ENCODE peak calls at places on chromosome 20, in five cellular contexts. S is stomach, W is HL-60, Y is spleen, N is suprapubic skin. V is an unnamed sample.

GRCh38 chr20:47453167-47453782 is 48.4 kb upstream of the NCOA3 start:
- DNase-seq in S (no peak), W (peak), Y (no peak), N (no peak), V (no peak)

GRCh38 chr20:39857188-39857587 is 831.8 kb downstream of the MAFB start:
- DNase-seq in S (no peak), W (no peak), Y (no peak), N (no peak), V (no peak)

GRCh38 chr20:48739395-48740268 is 88.2 kb downstream of the PREX1 start:
- DNase-seq in S (no peak), W (peak), Y (no peak), N (no peak), V (no peak)

GRCh38 chr20:16394784-16395183 is 178.5 kb downstream of the KIF16B start:
- DNase-seq in S (no peak), W (no peak), Y (no peak), N (no peak), V (no peak)

GRCh38 chr20:33725607-33726264 is 5.6 kb upstream of the PXMP4 start:
- DNase-seq in S (no peak), W (no peak), Y (no peak), N (no peak), V (no peak)

GRCh38 chr20:60046011-60046413 is 87.8 kb downstream of the CDH26 start:
- DNase-seq in S (no peak), W (peak), Y (no peak), N (no peak), V (no peak)

GRCh38 chr20:45070932-45071632 is 29.8 kb downstream of the KCNS1 start:
- DNase-seq in S (no peak), W (no peak), Y (no peak), N (no peak), V (no peak)

GRCh38 chr20:23517719-23518118 is 26.8 kb downstream of the CST8 start:
- DNase-seq in S (no peak), W (no peak), Y (no peak), N (no peak), V (no peak)

GRCh38 chr20:41533537-41534136 is 84.5 kb downstream of the CHD6 start:
- DNase-seq in S (peak), W (no peak), Y (no peak), N (no peak), V (no peak)

GRCh38 chr20:62837790-62838458 is 21.1 kb downstream of the COL9A3 start:
- DNase-seq in S (peak), W (peak), Y (peak), N (no peak), V (peak)

GRCh38 chr20:61567204-61567603 is 315.1 kb downstream of the CDH4 start:
- DNase-seq in S (no peak), W (no peak), Y (peak), N (no peak), V (no peak)

GRCh38 chr20:58081842-58082241 is 146.6 kb downstream of the ANKRD60 start:
- DNase-seq in S (no peak), W (no peak), Y (no peak), N (no peak), V (no peak)
- TF ChIP-seq POLR2AphosphoS5 in S (no peak), W (no peak), Y (no peak), N (no peak), V (no peak)

GRCh38 chr20:19889011-19889953 is 127.9 kb upstream of the NAA20 start:
- DNase-seq in S (no peak), W (no peak), Y (peak), N (no peak), V (peak)

GRCh38 chr20:19885981-19886665 is 128.1 kb downstream of the RIN2 start:
- DNase-seq in S (peak), W (no peak), Y (no peak), N (no peak), V (peak)

GRCh38 chr20:19886666-19887288 is 128.7 kb downstream of the RIN2 start:
- DNase-seq in S (no peak), W (no peak), Y (no peak), N (no peak), V (no peak)

GRCh38 chr20:19887566-19888268 is 129.4 kb upstream of the NAA20 start:
- DNase-seq in S (no peak), W (no peak), Y (no peak), N (no peak), V (no peak)

GRCh38 chr20:19888269-19888669 is 128.9 kb upstream of the NAA20 start:
- DNase-seq in S (no peak), W (no peak), Y (no peak), N (no peak), V (no peak)
- H3K4me3 ChIP-seq in S (peak), W (no peak), Y (peak), N (peak), V (peak)

GRCh38 chr20:37543828-37544227 is 16.2 kb upstream of the BLCAP start:
- DNase-seq in S (no peak), W (no peak), Y (no peak), N (peak), V (no peak)
- TF ChIP-seq CTCF in S (no peak), W (peak), Y (no peak), N (no peak), V (no peak)

GRCh38 chr20:10674684-10675455 is 1.1 kb upstream of the JAG1 start:
- DNase-seq in S (peak), W (peak), Y (peak), N (peak), V (peak)

GRCh38 chr20:10675456-10675848 is 1.7 kb upstream of the JAG1 start:
- DNase-seq in S (no peak), W (no peak), Y (no peak), N (no peak), V (no peak)

GRCh38 chr20:10673176-10673830 is 496 bp downstream of the JAG1 start:
- DNase-seq in S (peak), W (peak), Y (peak), N (no peak), V (no peak)

GRCh38 chr20:10672579-10673127 is 1.1 kb downstream of the JAG1 start:
- DNase-seq in S (peak), W (peak), Y (peak), N (peak), V (peak)

GRCh38 chr20:10673831-10674683 is at the start of gene JAG1:
- DNase-seq in S (peak), W (peak), Y (peak), N (peak), V (peak)
- TF ChIP-seq POLR2AphosphoS5 in S (peak), W (peak), Y (peak), N (no peak), V (peak)

DNA sequence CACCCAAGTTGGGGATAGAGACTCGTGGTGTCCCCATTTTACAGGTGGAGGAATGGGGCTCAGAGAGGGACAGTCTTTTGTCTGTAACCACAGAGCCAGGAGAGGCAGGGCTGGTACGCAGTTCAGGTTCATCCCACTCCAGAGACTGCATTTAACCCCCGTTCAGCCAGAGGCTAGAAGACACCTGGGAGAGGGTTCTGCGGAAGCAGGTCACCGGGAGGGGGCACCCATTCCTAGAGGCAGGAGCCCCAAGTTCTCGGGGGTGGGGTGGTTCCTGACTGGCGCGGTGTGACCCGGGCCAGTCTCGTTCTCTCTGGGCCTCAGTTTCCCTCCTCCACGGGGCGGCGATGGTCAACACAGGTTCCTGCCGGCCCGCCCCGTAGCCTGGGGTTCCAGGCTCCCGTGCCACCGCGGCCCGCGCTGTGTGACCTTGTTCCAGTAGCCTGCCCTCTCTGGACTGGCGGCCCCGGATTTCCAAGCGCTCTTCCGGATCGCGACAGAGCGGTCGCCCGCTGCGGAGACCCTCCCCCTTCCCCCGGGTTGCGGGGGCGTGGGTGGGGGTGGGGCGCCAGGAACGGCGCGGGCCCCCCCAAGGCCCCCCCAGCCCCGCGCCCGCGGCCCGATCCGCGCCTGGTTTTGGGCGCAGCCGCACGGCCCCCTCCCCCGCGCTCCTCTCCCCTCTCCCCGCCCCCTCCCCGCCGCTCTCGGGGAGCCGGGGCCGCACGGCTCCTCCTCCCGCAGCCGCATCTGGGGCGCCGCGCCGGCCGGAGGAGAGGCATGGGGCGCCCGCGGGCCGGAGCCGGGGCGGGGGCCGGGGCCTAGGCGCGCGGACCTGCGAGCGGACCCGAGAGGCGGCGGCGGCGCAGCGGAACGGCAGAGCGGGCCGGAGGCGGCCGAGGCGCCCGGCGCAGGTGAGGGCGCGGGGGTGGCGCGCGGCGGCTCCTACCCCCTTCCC is at the start of gene DLGAP4:
- DNase-seq in S (peak), W (no peak), Y (no peak), N (no peak), V (no peak)
- H3K4me3 ChIP-seq in S (peak), W (no peak), Y (peak), N (peak), V (no peak)

DNA sequence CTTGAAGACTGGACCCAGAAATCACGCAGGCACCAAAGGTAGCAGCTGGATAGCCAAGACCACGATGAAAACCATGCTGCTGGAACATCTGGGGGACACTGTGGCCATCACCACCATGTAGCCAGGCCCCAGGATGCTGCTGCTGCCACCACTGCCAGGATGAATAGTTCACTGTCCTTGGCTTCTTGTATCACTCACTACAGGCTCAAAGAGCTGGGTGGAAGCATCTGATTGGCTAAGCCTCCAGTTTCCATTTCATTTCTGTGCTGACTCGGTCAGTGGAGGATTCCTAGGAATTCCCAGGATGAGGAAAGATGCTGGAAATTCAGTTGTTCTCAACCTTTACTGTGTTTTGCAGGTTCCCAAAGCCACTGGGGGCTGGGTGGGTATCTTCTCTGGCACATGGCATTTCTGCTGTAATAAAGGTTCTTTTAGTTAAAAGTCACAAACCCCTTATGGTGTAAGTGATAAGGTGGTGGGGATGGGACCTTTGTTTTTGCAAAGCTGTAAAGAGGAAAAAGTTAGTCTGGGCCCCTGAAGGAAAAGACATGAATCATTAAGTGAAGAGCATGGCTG is 75.5 kb upstream of the RNF24 start:
- DNase-seq in S (peak), W (no peak), Y (no peak), N (no peak), V (peak)
- TF ChIP-seq CTCF in S (no peak), W (no peak), Y (no peak), N (no peak), V (no peak)

GRCh38 chr20:17843246-17844132 is 125.1 kb downstream of the SNX5 start:
- DNase-seq in S (no peak), W (no peak), Y (no peak), N (no peak), V (no peak)
- TF ChIP-seq POLR2AphosphoS5 in S (peak), W (no peak), Y (no peak), N (no peak), V (no peak)

GRCh38 chr20:57392512-57393271 is 1.5 kb downstream of the RBM38 start:
- DNase-seq in S (peak), W (peak), Y (peak), N (no peak), V (peak)

GRCh38 chr20:57395111-57395959 is 4.1 kb downstream of the RBM38 start:
- DNase-seq in S (peak), W (no peak), Y (peak), N (no peak), V (no peak)

GRCh38 chr20:57396212-57396611 is 5.0 kb downstream of the RBM38 start:
- DNase-seq in S (no peak), W (no peak), Y (peak), N (no peak), V (no peak)

GRCh38 chr20:57393321-57394086 is 2.3 kb downstream of the RBM38 start:
- DNase-seq in S (no peak), W (no peak), Y (peak), N (no peak), V (no peak)

DNA sequence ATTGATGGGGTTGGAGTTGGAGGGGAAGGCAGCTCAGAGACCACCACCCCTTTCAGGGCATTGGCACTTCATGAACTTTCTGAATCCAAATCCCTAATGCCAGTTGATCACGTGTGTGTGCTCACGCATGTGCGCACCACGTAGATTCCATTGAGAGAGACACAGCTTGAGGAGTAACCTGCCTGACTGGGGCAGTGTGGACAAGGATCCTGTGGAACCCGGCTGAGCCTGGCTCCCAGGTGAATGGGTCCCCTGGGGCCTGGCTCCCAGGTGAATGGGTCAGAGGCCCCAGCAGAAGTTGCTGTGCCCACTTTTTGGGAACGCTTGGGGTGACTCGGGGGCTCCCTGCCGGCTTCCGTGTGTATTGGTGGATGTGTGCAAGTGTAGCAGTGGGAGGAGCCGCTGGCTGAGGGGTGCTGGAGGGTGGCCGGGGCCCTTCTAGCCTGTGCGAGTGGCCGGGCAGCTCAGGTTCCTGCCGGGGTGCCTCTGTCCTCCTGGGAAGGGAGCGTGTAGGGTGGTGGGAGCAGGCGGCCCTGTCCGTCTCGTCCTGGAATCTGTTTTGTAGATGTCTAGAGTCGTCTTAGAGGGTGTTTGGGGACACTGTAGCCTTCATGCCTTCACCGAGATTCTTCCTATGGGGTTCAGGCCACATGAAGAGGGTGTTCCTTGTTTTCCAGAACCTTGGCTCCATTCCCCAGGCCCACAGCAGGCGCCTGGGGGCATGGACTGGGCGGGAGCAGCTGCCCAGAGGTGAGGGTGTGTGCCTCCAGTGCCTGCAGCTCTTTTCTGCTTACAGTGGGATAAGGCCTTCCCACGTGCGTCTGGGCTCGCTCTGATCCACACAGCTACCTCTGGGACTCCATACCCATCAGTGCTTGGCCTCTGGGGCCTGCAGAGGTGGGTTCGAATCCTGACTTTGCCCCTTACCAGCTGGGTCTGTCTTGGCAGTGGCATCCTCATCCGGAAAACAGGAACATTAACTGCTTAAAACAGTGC is 3.2 kb downstream of the RBM38 start:
- DNase-seq in S (no peak), W (no peak), Y (peak), N (no peak), V (no peak)
- H3K4me3 ChIP-seq in S (peak), W (no peak), Y (peak), N (no peak), V (peak)